ENCODE peak calls at places on chromosomes 4 and X, in five cellular contexts. A, W, U, V and L are unnamed samples.
A peak's percentile ranks its signal among the peaks of the same experiment; 100 is the strongest.

GRCh38 chr4:6419452-6420028 is 52.9 kb downstream of the PPP2R2C start:
- DNase-seq in A (no peak), W (no peak), U (no peak), V (peak; percentile 22), L (no peak)

GRCh38 chrX:120269379-120270035 is 18.9 kb downstream of the ZBTB33 start:
- DNase-seq in V (no peak), A (no peak), U (peak; percentile 38), W (no peak), L (no peak)

GRCh38 chrX:111568356-111568755 is 56.9 kb downstream of the SERTM2 start:
- DNase-seq in W (no peak), A (no peak), U (no peak), V (no peak), L (no peak)

GRCh38 chr4:101349346-101350064 is 2.2 kb upstream of the PPP3CA start:
- DNase-seq in W (peak; percentile 23), U (peak; percentile 73), V (peak; percentile 58), A (no peak), L (no peak)

GRCh38 chrX:107713205-107714195 is 62.1 kb downstream of the TSC22D3 start:
- DNase-seq in U (no peak), V (no peak), W (peak; percentile 71), A (peak; percentile 71), L (no peak)

GRCh38 chrX:40151211-40152172 is 53.7 kb upstream of the BCOR start:
- DNase-seq in U (no peak), V (no peak), A (no peak), W (peak; percentile 71), L (no peak)

GRCh38 chr4:186900232-186900900 is 176.7 kb upstream of the FAT1 start:
- DNase-seq in U (no peak), W (no peak), A (no peak), V (no peak), L (no peak)

GRCh38 chr4:99024481-99025275 is 29.2 kb downstream of the METAP1 start:
- DNase-seq in A (no peak), W (no peak), V (no peak), U (no peak), L (no peak)

GRCh38 chrX:70998402-70999027 is 67.6 kb upstream of the SLC7A3 start:
- DNase-seq in A (peak; percentile 29), U (no peak), W (no peak), V (no peak), L (no peak)

GRCh38 chrX:81528041-81528440 is 326.1 kb downstream of the SH3BGRL start:
- DNase-seq in U (no peak), V (no peak), W (no peak), A (no peak), L (no peak)

GRCh38 chr4:47926667-47927258 is 12.4 kb upstream of the NFXL1 start:
- DNase-seq in U (peak; percentile 49), A (peak; percentile 58), W (no peak), V (peak; percentile 72), L (peak; percentile 48)

GRCh38 chr4:127709456-127709855 is 20.7 kb upstream of the SLC25A31 start:
- DNase-seq in V (no peak), A (no peak), W (no peak), U (no peak), L (no peak)

GRCh38 chrX:15465896-15466651 is 27.1 kb downstream of the PIR start:
- DNase-seq in W (no peak), A (no peak), U (no peak), V (no peak), L (no peak)

GRCh38 chr4:82842593-82842992 is 44.0 kb upstream of the SCD5 start:
- DNase-seq in W (no peak), V (no peak), U (no peak), A (no peak), L (no peak)

GRCh38 chr4:140789752-140790151 is 33.6 kb upstream of the TBC1D9 start:
- DNase-seq in W (no peak), V (no peak), A (no peak), U (no peak), L (peak; percentile 24)

GRCh38 chr4:153146031-153146430 is 58.2 kb upstream of the TRIM2 start:
- DNase-seq in W (no peak), A (no peak), V (no peak), U (no peak), L (no peak)

GRCh38 chrX:103878466-103879151 is 46.6 kb upstream of the RAB9B start:
- DNase-seq in W (peak; percentile 9), V (no peak), U (no peak), A (no peak), L (no peak)

GRCh38 chr4:43456383-43456782 is 563.9 kb downstream of the GRXCR1 start:
- DNase-seq in V (no peak), W (no peak), A (no peak), U (no peak), L (no peak)

GRCh38 chr4:80732010-80732409 is 298.5 kb upstream of the BMP3 start:
- DNase-seq in A (no peak), W (no peak), U (no peak), V (no peak), L (no peak)

GRCh38 chr4:106149911-106150310 is 166.1 kb downstream of the TBCK start:
- DNase-seq in W (no peak), V (no peak), U (no peak), A (no peak), L (no peak)

GRCh38 chr4:37427193-37427592 is 182.7 kb downstream of the NWD2 start:
- DNase-seq in V (no peak), U (no peak), A (no peak), W (no peak), L (no peak)

GRCh38 chrX:110699109-110699508 is 96.5 kb downstream of the CHRDL1 start:
- DNase-seq in U (no peak), W (no peak), A (no peak), V (no peak), L (no peak)

GRCh38 chrX:44317196-44317595 is 26.3 kb downstream of the EFHC2 start:
- DNase-seq in W (no peak), A (no peak), U (no peak), V (no peak), L (no peak)

GRCh38 chr4:68466751-68467150 is 19.5 kb downstream of the TMPRSS11E start:
- DNase-seq in A (no peak), U (no peak), V (no peak), W (no peak), L (no peak)

GRCh38 chr4:18568600-18568999 is 547.0 kb upstream of the LCORL start:
- DNase-seq in W (no peak), A (no peak), V (no peak), U (no peak), L (no peak)

GRCh38 chrX:10077425-10078188 is 79.2 kb upstream of the CLCN4 start:
- DNase-seq in W (no peak), A (no peak), V (no peak), U (no peak), L (no peak)

GRCh38 chr4:76624271-76624681 is 189.2 kb downstream of the SHROOM3 start:
- DNase-seq in W (no peak), V (peak; percentile 61), U (peak; percentile 37), A (no peak), L (no peak)

GRCh38 chr4:40363945-40364344 is 28.8 kb downstream of the CHRNA9 start:
- DNase-seq in W (no peak), V (no peak), U (no peak), A (no peak), L (no peak)

GRCh38 chr4:148288448-148288847 is 153.8 kb downstream of the NR3C2 start:
- DNase-seq in A (no peak), V (no peak), W (no peak), U (no peak), L (no peak)

GRCh38 chr4:82422616-82423015 is 7.6 kb downstream of the HNRNPDL start:
- DNase-seq in U (no peak), V (no peak), A (no peak), W (no peak), L (no peak)

GRCh38 chr4:105092356-105092755 is 54.3 kb upstream of the TET2 start:
- DNase-seq in A (no peak), W (no peak), V (no peak), U (no peak), L (no peak)

GRCh38 chr4:72665376-72665978 is 96.5 kb upstream of the ADAMTS3 start:
- DNase-seq in U (no peak), V (no peak), A (no peak), W (no peak), L (no peak)

GRCh38 chr4:111269439-111269838 is 646.6 kb upstream of the PITX2 start:
- DNase-seq in W (no peak), V (no peak), A (no peak), U (no peak), L (no peak)

GRCh38 chr4:157076578-157076947 is 613 bp downstream of the GLRB start:
- DNase-seq in W (no peak), A (no peak), V (peak; percentile 49), U (no peak), L (no peak)

GRCh38 chr4:25223770-25224375 is 10.0 kb upstream of the PI4K2B start:
- DNase-seq in W (no peak), U (no peak), A (peak; percentile 43), V (no peak), L (no peak)

GRCh38 chrX:17964871-17965270 is 103.8 kb upstream of the RAI2 start:
- DNase-seq in V (no peak), U (no peak), A (no peak), W (no peak), L (no peak)
- TF ChIP-seq CTCF in V (no peak), U (no peak), A (no peak), W (no peak), L (no peak)

DNA sequence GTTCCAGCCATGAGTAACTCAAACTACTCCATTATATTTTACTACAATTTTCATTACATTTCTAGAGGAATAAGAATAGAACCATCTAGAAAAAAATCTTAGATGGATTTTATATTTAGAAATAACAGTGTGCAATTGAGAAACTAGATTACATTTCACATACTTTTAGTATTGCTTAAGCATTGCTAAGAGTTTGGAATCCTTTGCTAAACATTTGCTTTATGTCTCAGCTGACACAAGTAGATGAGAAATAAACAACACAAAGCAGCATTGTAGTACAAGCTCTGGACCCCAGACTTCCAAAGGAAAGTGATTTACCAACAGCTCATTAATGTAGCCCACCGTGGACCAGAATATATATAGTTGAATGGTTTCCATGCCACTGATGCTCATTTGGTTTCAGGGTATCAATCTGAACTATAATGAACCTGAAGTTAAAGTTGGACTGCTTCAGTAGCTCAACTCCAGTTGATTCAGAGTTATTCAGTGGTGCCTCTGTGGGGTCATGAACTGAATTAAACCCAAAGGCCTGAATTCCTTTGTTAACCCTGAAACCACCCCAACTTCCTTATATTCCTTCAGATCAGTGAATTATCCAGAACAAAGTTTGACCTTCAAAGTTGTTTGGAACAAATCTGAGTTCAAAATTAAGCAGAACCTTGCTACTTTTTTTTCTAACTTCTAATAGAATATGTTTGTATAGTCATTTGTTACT is 132.1 kb upstream of the NEIL3 start:
- DNase-seq in A (no peak), W (no peak), V (no peak), U (no peak), L (no peak)
- TF ChIP-seq CTCF in A (no peak), W (no peak), V (no peak), U (no peak), L (no peak)

DNA sequence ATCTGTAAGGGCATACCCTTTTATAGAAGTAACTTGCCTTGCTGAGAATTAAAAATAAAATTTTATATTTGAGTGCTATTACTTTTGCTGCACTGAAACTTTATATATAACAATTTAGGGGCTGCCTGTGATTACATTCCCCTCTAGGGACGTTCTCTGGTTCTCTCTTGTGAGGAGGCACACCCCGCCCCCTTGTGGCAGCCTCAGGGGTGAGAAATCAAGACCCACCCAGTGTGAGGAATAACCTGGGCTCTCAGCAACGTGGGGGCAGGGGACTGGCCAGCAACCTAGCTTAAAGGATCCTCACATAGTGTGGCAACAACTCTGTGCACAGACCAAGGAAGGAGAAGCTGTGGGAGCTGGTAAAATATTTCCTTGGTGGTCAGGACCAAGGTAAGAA is 43.7 kb downstream of the MAGEA9 start:
- DNase-seq in A (peak; percentile 16), V (no peak), U (no peak), W (no peak), L (no peak)
- TF ChIP-seq CTCF in A (no peak), V (no peak), U (no peak), W (no peak), L (peak; percentile 41)

GRCh38 chr4:133151681-133152329 is 2.7 kb downstream of the PCDH10 start:
- DNase-seq in W (no peak), V (peak; percentile 58), U (no peak), A (no peak), L (peak; percentile 15)
- TF ChIP-seq CTCF in W (no peak), V (no peak), U (no peak), A (no peak), L (no peak)